ENCODE peak calls at places on chromosomes 3 and 15, in nine cellular contexts. K, G, M, X, I, S, N, H and A are unnamed samples.

GRCh38 chr3:102733811-102734574 is 299.2 kb downstream of the ZPLD1 start:
- DNase-seq in K (no peak), G (no peak), M (peak; percentile 30), X (peak; percentile 28), I (no peak), S (no peak), N (no peak), H (no peak), A (no peak)

GRCh38 chr3:112471926-112472325 is 27.3 kb downstream of the BTLA start:
- DNase-seq in K (no peak), G (no peak), M (peak; percentile 29), X (no peak), I (no peak), S (no peak), N (no peak), H (no peak), A (no peak)

GRCh38 chr15:89790661-89791060 is 14.5 kb downstream of the MESP2 start:
- DNase-seq in K (no peak), G (no peak), M (no peak), X (no peak), I (no peak), S (no peak), N (no peak), H (no peak), A (peak; percentile 15)

GRCh38 chr3:24640330-24640877 is 145.8 kb upstream of the THRB start:
- DNase-seq in K (peak; percentile 4), G (peak; percentile 47), M (peak; percentile 62), X (peak; percentile 14), I (no peak), S (peak; percentile 29), N (peak; percentile 40), H (peak; percentile 23), A (no peak)

GRCh38 chr3:148146947-148147346 is 550.8 kb upstream of the AGTR1 start:
- DNase-seq in K (no peak), G (no peak), M (peak; percentile 80), X (peak; percentile 52), I (no peak), S (no peak), N (no peak), H (no peak), A (no peak)

GRCh38 chr3:170425491-170426239 is 7.0 kb downstream of the CLDN11 start:
- DNase-seq in K (no peak), G (no peak), M (no peak), X (no peak), I (no peak), S (no peak), N (no peak), H (no peak), A (no peak)

GRCh38 chr3:57983734-57984518 is 24.3 kb upstream of the FLNB start:
- DNase-seq in K (no peak), G (peak; percentile 86), M (peak; percentile 91), X (peak; percentile 93), I (peak; percentile 49), S (peak; percentile 81), N (peak; percentile 87), H (peak; percentile 93), A (peak; percentile 56)

GRCh38 chr3:126213376-126214044 is 33.1 kb upstream of the ALDH1L1 start:
- DNase-seq in K (no peak), G (no peak), M (no peak), X (no peak), I (no peak), S (no peak), N (no peak), H (no peak), A (no peak)

GRCh38 chr3:34779092-34779491 is 860.2 kb upstream of the ARPP21 start:
- DNase-seq in K (no peak), G (no peak), M (no peak), X (no peak), I (no peak), S (no peak), N (no peak), H (no peak), A (no peak)

GRCh38 chr3:70744536-70744935 is 432.1 kb upstream of the MDFIC2 start:
- DNase-seq in K (no peak), G (no peak), M (peak; percentile 18), X (no peak), I (no peak), S (no peak), N (no peak), H (peak; percentile 8), A (no peak)

GRCh38 chr3:138899592-138899991 is 47.3 kb downstream of the FOXL2 start:
- DNase-seq in K (no peak), G (no peak), M (no peak), X (no peak), I (no peak), S (no peak), N (no peak), H (no peak), A (no peak)

GRCh38 chr15:70559223-70559823 is 204.0 kb downstream of the UACA start:
- DNase-seq in K (no peak), G (no peak), M (peak; percentile 53), X (no peak), I (peak; percentile 27), S (no peak), N (no peak), H (no peak), A (peak; percentile 22)

GRCh38 chr15:57395292-57395691 is 19.0 kb downstream of the CGNL1 start:
- DNase-seq in K (no peak), G (no peak), M (peak; percentile 66), X (peak; percentile 85), I (no peak), S (peak; percentile 97), N (peak; percentile 2), H (peak; percentile 96), A (no peak)

GRCh38 chr3:42369832-42370231 is 40.6 kb downstream of the LYZL4 start:
- DNase-seq in K (no peak), G (no peak), M (no peak), X (no peak), I (no peak), S (no peak), N (no peak), H (no peak), A (no peak)

GRCh38 chr3:109369510-109369909 is 32.2 kb upstream of the DPPA4 start:
- DNase-seq in K (no peak), G (no peak), M (peak; percentile 3), X (no peak), I (no peak), S (no peak), N (peak; percentile 27), H (no peak), A (no peak)

GRCh38 chr3:191809326-191809949 is 348.5 kb downstream of the PYDC2 start:
- DNase-seq in K (no peak), G (no peak), M (no peak), X (no peak), I (no peak), S (peak; percentile 26), N (no peak), H (no peak), A (no peak)

GRCh38 chr15:70269991-70270751 is 172.5 kb upstream of the TLE3 start:
- DNase-seq in K (no peak), G (no peak), M (peak; percentile 88), X (no peak), I (peak; percentile 57), S (no peak), N (no peak), H (peak; percentile 60), A (no peak)

GRCh38 chr15:65095011-65095746 is 18.6 kb downstream of the KBTBD13 start:
- DNase-seq in K (no peak), G (no peak), M (peak; percentile 18), X (no peak), I (no peak), S (no peak), N (no peak), H (no peak), A (no peak)

GRCh38 chr3:183188895-183189462 is 26.4 kb upstream of the LAMP3 start:
- DNase-seq in K (no peak), G (no peak), M (peak; percentile 43), X (no peak), I (peak; percentile 28), S (peak; percentile 33), N (no peak), H (no peak), A (peak; percentile 59)

GRCh38 chr3:71217640-71218222 is 365.8 kb downstream of the FOXP1 start:
- DNase-seq in K (no peak), G (no peak), M (no peak), X (no peak), I (no peak), S (no peak), N (no peak), H (no peak), A (no peak)

GRCh38 chr3:15612001-15612400 is 10.5 kb downstream of the BTD start:
- DNase-seq in K (no peak), G (no peak), M (no peak), X (no peak), I (no peak), S (no peak), N (no peak), H (no peak), A (no peak)

GRCh38 chr3:51941447-51941797 is 282 bp downstream of the RRP9 start:
- DNase-seq in K (no peak), G (no peak), M (no peak), X (no peak), I (no peak), S (no peak), N (no peak), H (no peak), A (no peak)

GRCh38 chr15:43511012-43511885 is 6.2 kb upstream of the MAP1A start:
- DNase-seq in K (peak; percentile 9), G (peak; percentile 32), M (peak; percentile 22), X (no peak), I (no peak), S (peak; percentile 46), N (peak; percentile 59), H (peak; percentile 9), A (no peak)

GRCh38 chr3:149641011-149641728 is 16.7 kb downstream of the WWTR1 start:
- DNase-seq in K (no peak), G (no peak), M (no peak), X (no peak), I (no peak), S (no peak), N (no peak), H (no peak), A (no peak)

GRCh38 chr3:195609229-195609628 is 25.5 kb upstream of the APOD start:
- DNase-seq in K (no peak), G (no peak), M (no peak), X (no peak), I (no peak), S (no peak), N (no peak), H (no peak), A (no peak)

GRCh38 chr3:124787490-124788195 is 57.4 kb downstream of the UMPS start:
- DNase-seq in K (no peak), G (no peak), M (peak; percentile 27), X (no peak), I (no peak), S (no peak), N (no peak), H (no peak), A (no peak)

GRCh38 chr3:184800349-184800748 is 11.6 kb upstream of the VPS8 start:
- DNase-seq in K (no peak), G (no peak), M (no peak), X (no peak), I (no peak), S (no peak), N (no peak), H (no peak), A (no peak)

GRCh38 chr3:72953325-72953956 is 43.2 kb upstream of the PPP4R2 start:
- DNase-seq in K (no peak), G (no peak), M (peak; percentile 80), X (no peak), I (no peak), S (no peak), N (no peak), H (no peak), A (no peak)

GRCh38 chr15:26887926-26888666 is 21.2 kb downstream of the GABRA5 start:
- DNase-seq in K (no peak), G (no peak), M (no peak), X (no peak), I (no peak), S (no peak), N (no peak), H (no peak), A (no peak)

GRCh38 chr3:45362768-45363167 is 25.6 kb upstream of the LARS2 start:
- DNase-seq in K (no peak), G (no peak), M (no peak), X (no peak), I (no peak), S (no peak), N (no peak), H (no peak), A (no peak)